ENCODE peak calls at places on chromosomes 2 and 18, in ten cellular contexts. J, T, V, I, K, N, P, D, H and A are unnamed samples.

GRCh38 chr2:584863-585823 is 92.1 kb downstream of the TMEM18 start:
- DNase-seq in I (peak), N (no peak), K (no peak), J (no peak), V (no peak), P (no peak), T (peak), D (no peak), H (no peak), A (no peak)

GRCh38 chr2:232502513-232502900 is 14.9 kb upstream of the ECEL1 start:
- DNase-seq in D (no peak), T (no peak), V (no peak), H (no peak), K (no peak), J (no peak), N (no peak), P (no peak), I (no peak), A (no peak)

GRCh38 chr2:95025406-95026319 is at the start of gene MAL:
- DNase-seq in V (no peak), I (no peak), H (no peak), D (no peak), N (no peak), K (no peak), P (no peak), T (no peak), J (no peak), A (peak)

GRCh38 chr2:177123048-177123447 is 89.5 kb upstream of the HNRNPA3 start:
- DNase-seq in I (no peak), T (no peak), J (no peak), P (no peak), N (no peak), K (no peak), V (no peak), H (no peak), D (no peak), A (no peak)

GRCh38 chr2:199404841-199405240 is 52.9 kb downstream of the SATB2 start:
- DNase-seq in N (no peak), P (no peak), I (no peak), D (no peak), T (no peak), V (no peak), J (no peak), H (no peak), K (no peak), A (no peak)

GRCh38 chr2:196482119-196483065 is 157.1 kb upstream of the CCDC150 start:
- DNase-seq in H (no peak), I (no peak), T (no peak), D (no peak), V (no peak), P (no peak), K (no peak), J (no peak), N (no peak), A (peak)

GRCh38 chr2:185859506-185859905 is 120.9 kb downstream of the FSIP2 start:
- DNase-seq in V (no peak), T (no peak), J (no peak), I (no peak), H (no peak), P (no peak), K (no peak), N (no peak), D (no peak), A (no peak)

GRCh38 chr18:76374330-76375281 is 120.4 kb downstream of the ZNF516 start:
- DNase-seq in P (no peak), T (no peak), I (peak), J (no peak), V (no peak), N (no peak), D (no peak), H (no peak), K (no peak), A (no peak)

GRCh38 chr2:220687231-220687843 is 884.8 kb downstream of the EPHA4 start:
- DNase-seq in D (peak), N (peak), J (peak), V (no peak), T (peak), I (peak), K (peak), P (peak), H (peak), A (peak)

GRCh38 chr2:41784496-41784895 is 263.3 kb upstream of the PKDCC start:
- DNase-seq in D (no peak), I (no peak), J (no peak), P (no peak), K (no peak), N (no peak), V (no peak), T (no peak), H (no peak), A (no peak)

GRCh38 chr2:134515137-134515536 is 203.7 kb downstream of the TMEM163 start:
- DNase-seq in N (no peak), I (no peak), T (no peak), V (no peak), D (no peak), P (no peak), K (no peak), J (no peak), H (no peak), A (no peak)

GRCh38 chr2:169203952-169204351 is 134.6 kb downstream of the DHRS9 start:
- DNase-seq in P (no peak), D (no peak), I (no peak), T (no peak), V (no peak), N (no peak), H (no peak), K (no peak), J (no peak), A (no peak)

GRCh38 chr2:24620936-24621335 is 129.9 kb downstream of the NCOA1 start:
- DNase-seq in D (no peak), K (peak), T (no peak), V (no peak), I (no peak), H (no peak), P (no peak), N (no peak), J (no peak), A (no peak)

GRCh38 chr2:23557455-23557854 is 172.5 kb downstream of the KLHL29 start:
- DNase-seq in H (no peak), D (no peak), K (no peak), T (no peak), I (no peak), V (no peak), N (no peak), J (no peak), P (no peak), A (no peak)

GRCh38 chr2:120389036-120389391 is 43.1 kb downstream of the INHBB start:
- DNase-seq in I (peak), V (no peak), P (no peak), H (no peak), T (no peak), N (peak), K (peak), J (no peak), D (no peak), A (no peak)

GRCh38 chr2:43032894-43033270 is 193.5 kb downstream of the ZFP36L2 start:
- DNase-seq in J (peak), H (no peak), I (no peak), T (no peak), N (no peak), V (no peak), P (no peak), D (no peak), K (no peak), A (no peak)

GRCh38 chr2:63587814-63588384 is 378 bp downstream of the WDPCP start:
- DNase-seq in H (no peak), I (no peak), K (no peak), T (no peak), D (no peak), N (no peak), J (peak), V (no peak), P (peak), A (no peak)

GRCh38 chr2:109531896-109532727 is 81.7 kb downstream of the SEPTIN10 start:
- DNase-seq in J (peak), V (no peak), P (no peak), K (no peak), D (no peak), N (peak), H (no peak), T (no peak), I (no peak), A (no peak)

GRCh38 chr2:209496586-209496982 is 72.7 kb downstream of the MAP2 start:
- DNase-seq in P (peak), N (no peak), J (no peak), H (no peak), I (no peak), K (no peak), T (no peak), D (no peak), V (no peak), A (no peak)

GRCh38 chr18:8212893-8213805 is 396.1 kb upstream of the RAB12 start:
- DNase-seq in N (no peak), K (no peak), P (no peak), T (no peak), V (no peak), H (no peak), D (no peak), J (no peak), I (no peak), A (no peak)

GRCh38 chr2:215436705-215437570 is 1.1 kb upstream of the FN1 start:
- DNase-seq in N (no peak), H (no peak), I (no peak), T (no peak), V (no peak), D (no peak), K (peak), P (peak), J (no peak), A (peak)

GRCh38 chr2:215437614-215438013 is 1.7 kb upstream of the FN1 start:
- DNase-seq in K (no peak), D (no peak), N (no peak), I (no peak), H (no peak), T (no peak), V (no peak), J (no peak), P (no peak), A (no peak)

GRCh38 chr2:215434447-215435260 is 1.2 kb downstream of the FN1 start:
- DNase-seq in K (no peak), V (no peak), T (no peak), J (no peak), N (no peak), I (no peak), H (no peak), D (no peak), P (peak), A (no peak)

GRCh38 chr2:215435261-215435808 is 533 bp downstream of the FN1 start:
- DNase-seq in V (no peak), N (no peak), H (no peak), D (peak), J (peak), P (peak), I (peak), K (peak), T (peak), A (no peak)

DNA sequence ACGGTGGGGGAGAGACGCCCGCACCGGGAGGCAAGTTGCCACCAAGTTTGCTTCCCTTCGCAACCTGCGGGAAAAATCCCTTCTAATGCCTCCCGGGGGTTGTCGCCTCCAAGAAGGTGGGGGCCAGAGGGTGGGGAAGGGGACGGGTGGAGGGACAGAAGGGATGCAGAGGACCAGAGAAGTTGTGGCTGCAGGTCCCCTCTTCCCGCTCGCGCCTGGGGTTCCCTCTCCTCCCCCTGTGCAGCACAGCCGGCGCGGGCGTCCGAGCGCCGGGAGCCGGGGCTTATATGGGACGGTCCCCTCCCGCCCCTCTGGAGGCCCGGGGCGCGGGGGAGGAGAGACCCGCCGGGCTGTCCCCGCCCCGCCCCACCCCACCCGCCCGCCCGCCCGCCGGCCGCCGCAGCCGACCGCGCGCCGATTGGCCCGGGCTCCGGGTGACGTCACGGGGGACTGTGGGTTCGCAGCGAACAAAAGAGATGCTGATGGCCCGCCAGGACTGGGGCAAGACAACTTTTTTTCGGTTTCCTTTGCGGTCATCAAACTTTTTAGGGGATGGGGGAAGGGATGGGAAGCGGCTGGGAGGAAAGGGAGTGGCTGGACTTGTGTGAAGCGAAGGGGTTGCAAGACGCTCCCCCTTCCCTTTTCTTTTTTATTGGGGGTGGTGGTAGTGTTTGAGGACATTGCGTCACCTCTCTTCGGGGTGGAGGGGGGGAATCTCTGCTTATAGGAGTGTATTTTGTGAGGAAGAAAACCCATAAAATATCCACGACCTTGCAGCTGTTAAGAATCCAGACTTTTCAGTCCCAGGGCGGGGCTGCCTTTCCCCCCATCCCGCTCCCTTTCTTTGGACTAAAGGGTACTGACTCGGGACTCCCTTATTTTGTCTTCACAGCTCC is at the start of gene FN1:
- DNase-seq in D (peak), P (peak), K (peak), I (peak), N (peak), J (peak), T (peak), H (peak), V (no peak), A (peak)
- TF ChIP-seq POLR2A in D (peak), P (peak), K (peak), I (peak), N (peak), J (no peak), T (no peak), H (peak), V (peak), A (no peak)

DNA sequence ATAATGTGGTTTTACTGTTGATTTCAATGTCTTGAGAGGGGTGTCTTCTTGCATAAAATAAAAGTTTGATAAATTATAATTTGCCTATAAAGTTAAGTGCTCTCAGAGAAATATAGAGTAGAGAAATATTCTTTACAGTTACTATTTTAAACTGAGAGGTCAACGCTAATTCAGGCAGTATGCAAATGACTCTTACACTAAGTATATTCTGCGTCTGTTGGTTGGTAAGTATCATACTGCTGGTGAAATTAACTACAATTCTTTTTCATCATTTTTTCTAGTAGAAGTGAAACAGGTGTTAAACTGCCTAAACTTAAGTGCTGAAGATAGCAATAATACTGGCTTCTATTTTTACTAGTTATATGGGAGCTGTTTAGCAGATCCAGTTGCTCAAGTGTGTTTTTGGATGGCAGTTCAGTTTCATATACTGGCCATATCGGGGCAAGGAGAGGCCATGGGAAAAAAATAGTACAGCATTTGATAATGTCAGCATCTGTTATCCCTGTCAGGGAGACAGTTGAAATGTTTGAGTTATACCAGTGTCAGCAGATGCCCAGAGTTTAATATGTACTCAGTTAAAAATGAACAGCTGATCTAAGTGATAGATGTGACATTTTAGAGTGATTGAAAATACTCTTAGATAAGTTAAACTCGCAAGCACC is 86.2 kb downstream of the MIB1 start:
- DNase-seq in D (no peak), P (no peak), K (no peak), J (no peak), N (no peak), H (no peak), V (no peak), T (no peak), I (no peak), A (no peak)
- TF ChIP-seq CTCF in D (no peak), P (no peak), K (no peak), J (no peak), N (no peak), H (no peak), V (no peak), T (no peak), I (no peak), A (no peak)

GRCh38 chr2:174486614-174487535 is at the start of gene GPR155:
- DNase-seq in D (peak), K (peak), N (peak), J (peak), H (peak), T (peak), V (peak), P (peak), I (peak), A (peak)
- TF ChIP-seq POLR2A in D (peak), K (peak), N (peak), J (no peak), H (peak), T (peak), V (peak), P (peak), I (no peak), A (no peak)

GRCh38 chr2:83972123-83972522 is 487.0 kb downstream of the SUCLG1 start:
- DNase-seq in J (no peak), P (no peak), T (no peak), K (no peak), D (no peak), V (no peak), I (no peak), H (no peak), N (no peak), A (no peak)

GRCh38 chr2:83970262-83970929 is 488.7 kb downstream of the SUCLG1 start:
- DNase-seq in J (no peak), P (no peak), N (no peak), T (no peak), H (no peak), K (no peak), I (no peak), V (no peak), D (no peak), A (no peak)

GRCh38 chr2:83969085-83969484 is 490.0 kb downstream of the SUCLG1 start:
- DNase-seq in P (no peak), J (no peak), V (no peak), I (no peak), N (no peak), K (no peak), H (no peak), D (no peak), T (no peak), A (no peak)

GRCh38 chr2:83971547-83971946 is 487.5 kb downstream of the SUCLG1 start:
- DNase-seq in V (no peak), I (no peak), K (no peak), N (no peak), P (no peak), T (no peak), J (no peak), D (no peak), H (no peak), A (no peak)

DNA sequence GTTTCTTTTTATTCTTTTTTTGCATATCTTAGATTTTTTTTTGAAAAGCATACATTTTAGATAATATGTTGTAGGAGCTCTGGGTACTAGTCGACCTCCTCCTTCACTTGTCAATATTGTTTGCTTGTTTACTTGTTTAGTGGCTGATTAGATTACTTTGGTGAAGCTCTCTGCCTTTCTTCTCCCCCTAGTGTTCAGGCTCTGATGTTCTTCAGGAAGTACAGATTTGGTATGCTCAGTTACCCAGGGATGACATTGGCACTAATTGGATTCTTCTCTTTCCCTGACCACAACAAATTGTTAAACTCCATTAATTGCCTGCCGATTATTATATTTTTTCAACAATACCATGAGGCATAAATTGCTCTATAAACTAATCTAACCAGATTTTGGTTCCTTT is 491.2 kb downstream of the SUCLG1 start:
- DNase-seq in J (no peak), T (peak), I (no peak), K (no peak), P (no peak), V (no peak), H (no peak), D (no peak), N (no peak), A (no peak)
- TF ChIP-seq CTCF in J (no peak), T (no peak), I (no peak), K (no peak), P (no peak), V (no peak), H (no peak), D (no peak), N (no peak), A (no peak)

DNA sequence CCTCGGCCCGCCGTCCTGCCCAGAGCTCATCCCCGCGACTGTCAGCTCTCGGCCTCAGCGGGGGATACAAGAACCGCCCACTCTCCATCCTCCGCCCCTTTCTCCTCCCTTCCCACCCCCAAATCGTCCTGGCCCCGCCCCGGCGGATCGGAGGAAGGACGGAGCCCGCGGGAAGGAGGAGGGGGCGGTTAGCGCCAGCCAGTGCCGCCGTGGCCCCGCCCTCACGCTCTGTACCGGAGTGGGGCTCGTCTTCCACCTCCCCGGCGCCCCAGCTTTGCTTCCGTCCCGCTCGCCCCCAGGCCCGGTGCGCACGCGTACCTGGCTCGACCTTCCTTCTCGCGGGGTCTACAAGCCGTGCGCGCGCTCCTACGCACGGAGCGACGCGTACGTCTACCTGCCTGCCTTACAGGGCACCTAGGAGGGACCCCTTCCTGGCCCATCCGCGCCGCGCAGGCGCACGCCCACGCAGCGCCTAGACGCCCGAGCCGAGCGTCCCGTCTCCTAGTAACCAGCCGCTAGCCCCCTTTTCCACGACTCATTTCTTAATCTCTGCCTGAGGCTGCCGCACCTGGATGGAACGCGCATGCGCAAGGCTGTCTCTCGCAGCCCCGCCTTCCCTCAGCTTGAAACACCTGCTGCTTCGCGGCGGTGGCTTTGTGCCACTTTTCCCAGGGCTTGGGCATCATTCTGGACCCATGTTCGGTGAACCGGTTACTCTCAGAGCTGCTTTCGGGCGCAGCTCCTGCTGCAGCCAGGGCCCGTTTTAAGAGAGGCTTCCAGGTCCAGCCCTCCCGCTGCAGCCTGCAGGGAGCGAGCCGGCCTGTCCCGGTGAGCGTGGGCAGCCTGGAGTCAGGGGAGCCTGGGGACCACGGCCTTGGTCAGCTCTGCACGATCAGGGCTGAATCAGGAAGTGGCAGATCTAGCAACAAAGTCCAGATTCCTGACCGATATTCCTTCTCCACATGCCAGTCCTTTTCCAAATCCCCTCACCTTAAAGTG is at the start of gene C2orf15:
- DNase-seq in J (peak), N (peak), T (peak), P (peak), V (peak), D (peak), H (peak), K (peak), I (peak), A (peak)
- TF ChIP-seq POLR2A in J (no peak), N (no peak), T (peak), P (peak), V (peak), D (no peak), H (peak), K (peak), I (peak), A (no peak)